ENCODE peak calls at places on chromosomes 7 and 10, in five cellular contexts. A is pancreas; L is uterus; U is activated naive CD4-positive, alpha-beta T cell treated with anti-CD3 and anti-CD28 coated beads, Interleukin-2, amount 50 U/mL, for 16 hours; M is activated T-helper 1 cell treated with Interleukin-2 at 50 U/mL for 16 hours. I is an unnamed sample.

GRCh38 chr10:42866115-42866995 is 83.8 kb downstream of the BMS1 start:
- DNase-seq in A (peak), L (peak), U (peak), M (no peak), I (no peak)

GRCh38 chr7:74199551-74200355 is 10.1 kb upstream of the LAT2 start:
- DNase-seq in A (no peak), L (no peak), U (no peak), M (no peak), I (no peak)

GRCh38 chr10:44854693-44855350 is 56.3 kb upstream of the TMEM72 start:
- DNase-seq in A (no peak), L (no peak), U (no peak), M (no peak), I (no peak)

GRCh38 chr7:123271231-123271630 is 71.5 kb upstream of the SLC13A1 start:
- DNase-seq in A (no peak), L (no peak), U (no peak), M (no peak), I (no peak)

GRCh38 chr10:91559750-91560149 is 73.1 kb downstream of the PPP1R3C start:
- DNase-seq in A (no peak), L (no peak), U (no peak), M (no peak), I (no peak)

GRCh38 chr7:71488308-71488707 is 356.4 kb downstream of the GALNT17 start:
- DNase-seq in A (no peak), L (no peak), U (no peak), M (no peak), I (no peak)

GRCh38 chr10:118595598-118596425 is at the start of gene PRLHR:
- DNase-seq in A (peak), L (peak), U (no peak), M (no peak), I (no peak)

GRCh38 chr10:113052076-113052830 is 102.2 kb downstream of the TCF7L2 start:
- DNase-seq in A (no peak), L (no peak), U (no peak), M (no peak), I (no peak)

GRCh38 chr7:140674899-140675701 is 2.4 kb downstream of the ADCK2 start:
- DNase-seq in A (no peak), L (no peak), U (no peak), M (no peak), I (no peak)

GRCh38 chr7:148964510-148965267 is 63.6 kb downstream of the PDIA4 start:
- DNase-seq in A (no peak), L (no peak), U (no peak), M (no peak), I (no peak)

GRCh38 chr10:32321016-32321631 is 25.8 kb downstream of the EPC1 start:
- DNase-seq in A (no peak), L (no peak), U (no peak), M (no peak), I (no peak)

GRCh38 chr10:21535494-21535818 is 1.4 kb downstream of the MLLT10 start:
- DNase-seq in A (no peak), L (no peak), U (no peak), M (no peak), I (no peak)

GRCh38 chr7:33039257-33039904 is 23.2 kb downstream of the NT5C3A start:
- DNase-seq in A (no peak), L (no peak), U (no peak), M (no peak), I (no peak)

GRCh38 chr7:121006731-121007315 is 18.3 kb downstream of the CPED1 start:
- DNase-seq in A (no peak), L (no peak), U (no peak), M (no peak), I (no peak)

GRCh38 chr10:103495321-103495720 is 1.8 kb downstream of the NEURL1 start:
- DNase-seq in A (no peak), L (no peak), U (no peak), M (no peak), I (no peak)

GRCh38 chr7:142804715-142805114 is 33.9 kb downstream of the PRSS2 start:
- DNase-seq in A (no peak), L (no peak), U (peak), M (no peak), I (no peak)

GRCh38 chr7:22944506-22944905 is 69.4 kb downstream of the HYCC1 start:
- DNase-seq in A (no peak), L (no peak), U (no peak), M (no peak), I (no peak)

GRCh38 chr7:70599446-70600190 is 532.3 kb upstream of the GALNT17 start:
- DNase-seq in A (no peak), L (no peak), U (no peak), M (no peak), I (no peak)

I was measured in activated T-helper 9 cell treated with anti-CD3 and anti-CD28 coated beads, Interleukin-2, amount 50 U/mL, for 16 hours.